ENCODE peak calls at places on chromosomes 3 and 15, in ten cellular contexts. A is Kasumi-1; R is NCI-H748 treated with DMSO at 0.1 percent for 48 hours; I is GM04503; Y is activated CD4-positive, alpha-beta memory T cell treated with anti-CD3 and anti-CD28 coated beads for 36 hours; O is PC-3; J is fibroblast of lung; X is endodermal cell; U is amniotic stem cell; M is activated CD4-positive, alpha-beta T cell treated with anti-CD3 and anti-CD28 coated beads, Interleukin-2, amount 10 ng/mL, durations not matched to agents 7 days and 5 days. B is an unnamed sample.
A peak's percentile ranks its signal among the peaks of the same experiment; 100 is the strongest.

GRCh38 chr15:80662129-80662528 is 33.0 kb upstream of the ABHD17C start:
- DNase-seq in A (peak; percentile 57), O (no peak), I (no peak), Y (no peak), X (no peak), J (no peak), U (no peak), R (no peak), M (no peak), B (no peak)

GRCh38 chr3:145191543-145191942 is 969.4 kb downstream of the PLOD2 start:
- DNase-seq in R (no peak), X (no peak), Y (no peak), U (no peak), M (no peak), I (no peak), O (peak; percentile 43), J (peak; percentile 29), A (no peak), B (no peak)

GRCh38 chr15:101579766-101580165 is 72.4 kb downstream of the TM2D3 start:
- DNase-seq in X (no peak), M (no peak), O (peak; percentile 88), R (no peak), J (peak; percentile 75), U (no peak), A (no peak), Y (no peak), I (no peak), B (peak; percentile 12)

GRCh38 chr15:79595995-79596622 is 164.0 kb downstream of the MINAR1 start:
- DNase-seq in J (peak; percentile 65), O (peak; percentile 94), R (peak; percentile 63), Y (peak; percentile 73), A (peak; percentile 23), M (peak; percentile 76), U (peak; percentile 11), X (peak; percentile 93), I (no peak), B (peak; percentile 64)

GRCh38 chr3:173732237-173732636 is 334.7 kb downstream of the NLGN1 start:
- DNase-seq in I (peak; percentile 32), Y (no peak), X (no peak), U (peak; percentile 12), A (no peak), J (peak; percentile 67), O (no peak), R (peak; percentile 29), M (no peak), B (peak; percentile 55)

GRCh38 chr3:192869131-192870027 is 48.3 kb downstream of the MB21D2 start:
- DNase-seq in A (no peak), O (peak; percentile 71), R (no peak), M (no peak), J (peak; percentile 73), I (peak; percentile 49), Y (no peak), X (no peak), U (no peak), B (peak; percentile 62)

GRCh38 chr3:177470200-177470941 is 273.1 kb upstream of the TBL1XR1 start:
- DNase-seq in A (no peak), X (no peak), O (no peak), U (peak; percentile 70), J (peak; percentile 50), Y (no peak), M (no peak), I (no peak), R (no peak), B (peak; percentile 38)

GRCh38 chr15:29678504-29679034 is 143.7 kb downstream of the TJP1 start:
- DNase-seq in X (no peak), U (no peak), O (no peak), M (no peak), Y (no peak), J (no peak), A (no peak), I (no peak), R (no peak), B (no peak)

GRCh38 chr15:99341786-99342185 is 90.5 kb downstream of the LRRC28 start:
- DNase-seq in J (no peak), I (no peak), Y (no peak), X (no peak), O (peak; percentile 32), R (no peak), U (no peak), A (no peak), M (no peak), B (no peak)

GRCh38 chr15:51751687-51752683 is 588 bp downstream of the TMOD2 start:
- DNase-seq in Y (peak; percentile 22), J (peak; percentile 55), O (peak; percentile 34), U (no peak), R (peak; percentile 28), X (peak; percentile 76), I (no peak), M (no peak), A (peak; percentile 25), B (peak; percentile 31)

GRCh38 chr3:147008886-147009285 is 397.5 kb downstream of the ZIC4 start:
- DNase-seq in Y (no peak), M (no peak), O (no peak), I (peak; percentile 82), U (no peak), X (no peak), A (no peak), R (no peak), J (peak; percentile 92), B (peak; percentile 97)

B was measured in astrocyte of the spinal cord.